ENCODE peak calls at places on chromosomes 13 and 19, in nine cellular contexts. One of them, this sample, is unnamed.
A peak's percentile ranks its signal among the peaks of the same experiment; 100 is the strongest.

GRCh38 chr13:19725320-19725719 is 57.4 kb downstream of the PSPC1 start:
- DNase-seq in cardiac muscle cell: no peak
- DNase-seq in body of pancreas: no peak
- DNase-seq in neural progenitor cell: no peak
- DNase-seq in esophagus squamous epithelium: no peak
- DNase-seq in endodermal cell: no peak
- DNase-seq in transverse colon: no peak
- DNase-seq in uterus: no peak
- DNase-seq in heart right ventricle: no peak
- DNase-seq in this sample: no peak

GRCh38 chr13:37954191-37954590 is 84.6 kb upstream of the TRPC4 start:
- DNase-seq in cardiac muscle cell: no peak
- DNase-seq in heart right ventricle: no peak
- DNase-seq in esophagus squamous epithelium: no peak
- DNase-seq in uterus: no peak
- DNase-seq in neural progenitor cell: no peak
- DNase-seq in body of pancreas: no peak
- DNase-seq in endodermal cell: no peak
- DNase-seq in transverse colon: no peak
- DNase-seq in this sample: no peak

GRCh38 chr13:110530839-110531499 is 30.6 kb downstream of the RAB20 start:
- DNase-seq in heart right ventricle: no peak
- DNase-seq in endodermal cell: no peak
- DNase-seq in uterus: no peak
- DNase-seq in cardiac muscle cell: no peak
- DNase-seq in body of pancreas: no peak
- DNase-seq in esophagus squamous epithelium: no peak
- DNase-seq in neural progenitor cell: no peak
- DNase-seq in transverse colon: no peak
- DNase-seq in this sample: no peak

GRCh38 chr19:29429021-29429420 is 96.8 kb upstream of the VSTM2B start:
- DNase-seq in endodermal cell: no peak
- DNase-seq in cardiac muscle cell: no peak
- DNase-seq in heart right ventricle: no peak
- DNase-seq in esophagus squamous epithelium: no peak
- DNase-seq in uterus: no peak
- DNase-seq in neural progenitor cell: no peak
- DNase-seq in transverse colon: no peak
- DNase-seq in body of pancreas: no peak
- DNase-seq in this sample: no peak

GRCh38 chr19:39550197-39550596 is 10.2 kb upstream of the EID2 start:
- DNase-seq in endodermal cell: no peak
- DNase-seq in transverse colon: no peak
- DNase-seq in uterus: no peak
- DNase-seq in esophagus squamous epithelium: no peak
- DNase-seq in cardiac muscle cell: no peak
- DNase-seq in body of pancreas: no peak
- DNase-seq in neural progenitor cell: no peak
- DNase-seq in heart right ventricle: no peak
- DNase-seq in this sample: no peak

GRCh38 chr13:26050568-26051230 is 1.1 kb downstream of the SHISA2 start:
- DNase-seq in uterus: no peak
- DNase-seq in neural progenitor cell: peak; percentile 77
- DNase-seq in transverse colon: no peak
- DNase-seq in body of pancreas: peak; percentile 12
- DNase-seq in endodermal cell: peak; percentile 89
- DNase-seq in heart right ventricle: no peak
- DNase-seq in cardiac muscle cell: peak; percentile 70
- DNase-seq in esophagus squamous epithelium: no peak
- DNase-seq in this sample: peak; percentile 42

GRCh38 chr13:113110048-113110851 is 4.7 kb downstream of the F7 start:
- DNase-seq in heart right ventricle: no peak
- DNase-seq in transverse colon: no peak
- DNase-seq in cardiac muscle cell: no peak
- DNase-seq in esophagus squamous epithelium: no peak
- DNase-seq in endodermal cell: peak; percentile 62
- DNase-seq in uterus: no peak
- DNase-seq in body of pancreas: peak; percentile 14
- DNase-seq in neural progenitor cell: no peak
- DNase-seq in this sample: no peak

GRCh38 chr13:107574517-107575215 is 640.7 kb downstream of the LIG4 start:
- DNase-seq in neural progenitor cell: no peak
- DNase-seq in transverse colon: no peak
- DNase-seq in body of pancreas: no peak
- DNase-seq in heart right ventricle: no peak
- DNase-seq in cardiac muscle cell: no peak
- DNase-seq in esophagus squamous epithelium: no peak
- DNase-seq in endodermal cell: no peak
- DNase-seq in uterus: no peak
- DNase-seq in this sample: no peak

GRCh38 chr13:44719857-44720671 is 143.9 kb upstream of the TSC22D1 start:
- DNase-seq in cardiac muscle cell: no peak
- DNase-seq in heart right ventricle: peak; percentile 28
- DNase-seq in body of pancreas: peak; percentile 25
- DNase-seq in esophagus squamous epithelium: no peak
- DNase-seq in endodermal cell: no peak
- DNase-seq in neural progenitor cell: no peak
- DNase-seq in uterus: no peak
- DNase-seq in transverse colon: no peak
- DNase-seq in this sample: no peak

GRCh38 chr13:96082640-96083039 is 7.3 kb upstream of the HS6ST3 start:
- DNase-seq in esophagus squamous epithelium: no peak
- DNase-seq in uterus: no peak
- DNase-seq in neural progenitor cell: no peak
- DNase-seq in body of pancreas: no peak
- DNase-seq in heart right ventricle: no peak
- DNase-seq in cardiac muscle cell: no peak
- DNase-seq in transverse colon: no peak
- DNase-seq in endodermal cell: no peak
- DNase-seq in this sample: no peak

GRCh38 chr13:23889598-23890224 is 511 bp upstream of the MIPEP start:
- DNase-seq in endodermal cell: no peak
- DNase-seq in body of pancreas: no peak
- DNase-seq in heart right ventricle: no peak
- DNase-seq in esophagus squamous epithelium: no peak
- DNase-seq in cardiac muscle cell: peak; percentile 3
- DNase-seq in uterus: no peak
- DNase-seq in neural progenitor cell: peak; percentile 46
- DNase-seq in transverse colon: no peak
- DNase-seq in this sample: no peak

GRCh38 chr13:80654638-80655249 is 313.8 kb upstream of the SPRY2 start:
- DNase-seq in heart right ventricle: no peak
- DNase-seq in body of pancreas: no peak
- DNase-seq in endodermal cell: peak; percentile 44
- DNase-seq in esophagus squamous epithelium: no peak
- DNase-seq in transverse colon: no peak
- DNase-seq in neural progenitor cell: no peak
- DNase-seq in cardiac muscle cell: no peak
- DNase-seq in uterus: no peak
- DNase-seq in this sample: no peak

GRCh38 chr19:46720516-46721239 is 3.8 kb upstream of the PRKD2 start:
- DNase-seq in neural progenitor cell: no peak
- DNase-seq in cardiac muscle cell: no peak
- DNase-seq in esophagus squamous epithelium: no peak
- DNase-seq in heart right ventricle: no peak
- DNase-seq in transverse colon: no peak
- DNase-seq in uterus: no peak
- DNase-seq in endodermal cell: no peak
- DNase-seq in body of pancreas: no peak
- DNase-seq in this sample: no peak

GRCh38 chr19:46717716-46718143 is 816 bp upstream of the PRKD2 start:
- DNase-seq in cardiac muscle cell: no peak
- DNase-seq in neural progenitor cell: no peak
- DNase-seq in esophagus squamous epithelium: no peak
- DNase-seq in heart right ventricle: no peak
- DNase-seq in transverse colon: no peak
- DNase-seq in body of pancreas: no peak
- DNase-seq in uterus: no peak
- DNase-seq in endodermal cell: no peak
- DNase-seq in this sample: no peak

GRCh38 chr19:46718157-46718933 is 1.4 kb upstream of the PRKD2 start:
- DNase-seq in transverse colon: peak; percentile 76
- DNase-seq in body of pancreas: peak; percentile 61
- DNase-seq in uterus: no peak
- DNase-seq in cardiac muscle cell: no peak
- DNase-seq in endodermal cell: peak; percentile 60
- DNase-seq in neural progenitor cell: peak; percentile 30
- DNase-seq in heart right ventricle: no peak
- DNase-seq in esophagus squamous epithelium: no peak
- DNase-seq in this sample: no peak

GRCh38 chr19:46719629-46720515 is 3.0 kb upstream of the PRKD2 start:
- DNase-seq in neural progenitor cell: no peak
- DNase-seq in endodermal cell: no peak
- DNase-seq in heart right ventricle: no peak
- DNase-seq in uterus: no peak
- DNase-seq in esophagus squamous epithelium: no peak
- DNase-seq in body of pancreas: no peak
- DNase-seq in cardiac muscle cell: no peak
- DNase-seq in transverse colon: no peak
- DNase-seq in this sample: no peak

GRCh38 chr19:46718934-46719551 is 2.1 kb upstream of the PRKD2 start:
- DNase-seq in transverse colon: no peak
- DNase-seq in endodermal cell: peak; percentile 39
- DNase-seq in esophagus squamous epithelium: no peak
- DNase-seq in heart right ventricle: no peak
- DNase-seq in neural progenitor cell: no peak
- DNase-seq in body of pancreas: no peak
- DNase-seq in uterus: no peak
- DNase-seq in cardiac muscle cell: no peak
- DNase-seq in this sample: no peak
- H3K4me1 ChIP-seq in transverse colon: peaks cover 20% of the 10 kb centered on the region
- H3K4me1 ChIP-seq in endodermal cell: no peaks in the 10 kb centered on the region
- H3K4me1 ChIP-seq in esophagus squamous epithelium: peaks cover 25% of the 10 kb centered on the region
- H3K4me1 ChIP-seq in heart right ventricle: peaks cover 37% of the 10 kb centered on the region
- H3K4me1 ChIP-seq in neural progenitor cell: peaks cover 12% of the 10 kb centered on the region
- H3K4me1 ChIP-seq in body of pancreas: peaks cover 30% of the 10 kb centered on the region
- H3K4me1 ChIP-seq in uterus: peaks cover 9% of the 10 kb centered on the region
- H3K4me1 ChIP-seq in cardiac muscle cell: peaks cover 12% of the 10 kb centered on the region
- H3K4me1 ChIP-seq in this sample: peaks cover 15% of the 10 kb centered on the region

GRCh38 chr13:52399708-52400107 is 6.3 kb downstream of the THSD1 start:
- DNase-seq in cardiac muscle cell: no peak
- DNase-seq in transverse colon: no peak
- DNase-seq in esophagus squamous epithelium: no peak
- DNase-seq in endodermal cell: no peak
- DNase-seq in heart right ventricle: no peak
- DNase-seq in neural progenitor cell: no peak
- DNase-seq in uterus: no peak
- DNase-seq in body of pancreas: no peak
- DNase-seq in this sample: no peak

GRCh38 chr13:52393572-52394357 is 12.2 kb downstream of the THSD1 start:
- DNase-seq in transverse colon: no peak
- DNase-seq in cardiac muscle cell: no peak
- DNase-seq in esophagus squamous epithelium: no peak
- DNase-seq in heart right ventricle: no peak
- DNase-seq in body of pancreas: no peak
- DNase-seq in uterus: no peak
- DNase-seq in endodermal cell: no peak
- DNase-seq in neural progenitor cell: no peak
- DNase-seq in this sample: no peak

GRCh38 chr13:52399037-52399436 is 6.9 kb downstream of the THSD1 start:
- DNase-seq in neural progenitor cell: no peak
- DNase-seq in endodermal cell: no peak
- DNase-seq in body of pancreas: no peak
- DNase-seq in transverse colon: no peak
- DNase-seq in uterus: no peak
- DNase-seq in cardiac muscle cell: no peak
- DNase-seq in esophagus squamous epithelium: no peak
- DNase-seq in heart right ventricle: no peak
- DNase-seq in this sample: no peak

GRCh38 chr13:52395704-52396103 is 10.3 kb downstream of the THSD1 start:
- DNase-seq in neural progenitor cell: no peak
- DNase-seq in cardiac muscle cell: no peak
- DNase-seq in transverse colon: no peak
- DNase-seq in heart right ventricle: no peak
- DNase-seq in body of pancreas: no peak
- DNase-seq in uterus: no peak
- DNase-seq in esophagus squamous epithelium: no peak
- DNase-seq in endodermal cell: no peak
- DNase-seq in this sample: no peak
- TF ChIP-seq CTCF in neural progenitor cell: no peak
- TF ChIP-seq CTCF in cardiac muscle cell: no peak
- TF ChIP-seq CTCF in transverse colon: no peak
- TF ChIP-seq CTCF in heart right ventricle: no peak
- TF ChIP-seq CTCF in body of pancreas: no peak
- TF ChIP-seq CTCF in uterus: no peak
- TF ChIP-seq CTCF in esophagus squamous epithelium: no peak
- TF ChIP-seq CTCF in endodermal cell: no peak
- TF ChIP-seq CTCF in this sample: no peak

GRCh38 chr19:46132508-46133100 is 8.1 kb upstream of the IGFL3 start:
- DNase-seq in neural progenitor cell: no peak
- DNase-seq in body of pancreas: no peak
- DNase-seq in transverse colon: no peak
- DNase-seq in esophagus squamous epithelium: no peak
- DNase-seq in heart right ventricle: no peak
- DNase-seq in endodermal cell: no peak
- DNase-seq in cardiac muscle cell: no peak
- DNase-seq in uterus: no peak
- DNase-seq in this sample: no peak
- H3K27ac ChIP-seq in neural progenitor cell: peak overlapping the region; percentile 96
- H3K27ac ChIP-seq in body of pancreas: peak overlapping the region; percentile 39
- H3K27ac ChIP-seq in transverse colon: peak overlapping the region; percentile 49
- H3K27ac ChIP-seq in esophagus squamous epithelium: peak overlapping the region; percentile 56
- H3K27ac ChIP-seq in heart right ventricle: no peak overlapping the region
- H3K27ac ChIP-seq in endodermal cell: peak overlapping the region; percentile 93
- H3K27ac ChIP-seq in cardiac muscle cell: peak overlapping the region; percentile 99
- H3K27ac ChIP-seq in uterus: peak overlapping the region; percentile 90
- H3K27ac ChIP-seq in this sample: no peak overlapping the region

GRCh38 chr19:49565261-49565660 is 15.1 kb downstream of the NOSIP start:
- DNase-seq in transverse colon: peak; percentile 82
- DNase-seq in endodermal cell: no peak
- DNase-seq in heart right ventricle: peak; percentile 70
- DNase-seq in body of pancreas: peak; percentile 64
- DNase-seq in esophagus squamous epithelium: no peak
- DNase-seq in cardiac muscle cell: peak; percentile 70
- DNase-seq in uterus: no peak
- DNase-seq in neural progenitor cell: no peak
- DNase-seq in this sample: no peak

GRCh38 chr19:49570138-49570856 is 10.1 kb downstream of the NOSIP start:
- DNase-seq in heart right ventricle: peak; percentile 74
- DNase-seq in uterus: peak; percentile 43
- DNase-seq in esophagus squamous epithelium: no peak
- DNase-seq in neural progenitor cell: peak; percentile 91
- DNase-seq in endodermal cell: peak; percentile 86
- DNase-seq in transverse colon: peak; percentile 73
- DNase-seq in cardiac muscle cell: peak; percentile 91
- DNase-seq in body of pancreas: peak; percentile 75
- DNase-seq in this sample: no peak

GRCh38 chr19:49567722-49568454 is 12.5 kb downstream of the NOSIP start:
- DNase-seq in esophagus squamous epithelium: no peak
- DNase-seq in heart right ventricle: no peak
- DNase-seq in neural progenitor cell: no peak
- DNase-seq in endodermal cell: no peak
- DNase-seq in cardiac muscle cell: no peak
- DNase-seq in uterus: no peak
- DNase-seq in body of pancreas: no peak
- DNase-seq in transverse colon: peak; percentile 57
- DNase-seq in this sample: no peak

GRCh38 chr19:49564616-49565045 is 15.7 kb downstream of the NOSIP start:
- DNase-seq in transverse colon: peak; percentile 54
- DNase-seq in esophagus squamous epithelium: no peak
- DNase-seq in endodermal cell: no peak
- DNase-seq in heart right ventricle: no peak
- DNase-seq in cardiac muscle cell: no peak
- DNase-seq in neural progenitor cell: no peak
- DNase-seq in uterus: no peak
- DNase-seq in body of pancreas: no peak
- DNase-seq in this sample: no peak

GRCh38 chr19:49566302-49566701 is 14.1 kb downstream of the NOSIP start:
- DNase-seq in neural progenitor cell: no peak
- DNase-seq in esophagus squamous epithelium: no peak
- DNase-seq in cardiac muscle cell: no peak
- DNase-seq in heart right ventricle: no peak
- DNase-seq in body of pancreas: no peak
- DNase-seq in endodermal cell: no peak
- DNase-seq in uterus: no peak
- DNase-seq in transverse colon: no peak
- DNase-seq in this sample: no peak
- H3K4me1 ChIP-seq in neural progenitor cell: no peaks in the 10 kb centered on the region
- H3K4me1 ChIP-seq in esophagus squamous epithelium: peaks cover 19% of the 10 kb centered on the region
- H3K4me1 ChIP-seq in cardiac muscle cell: peaks cover 10% of the 10 kb centered on the region
- H3K4me1 ChIP-seq in heart right ventricle: peaks cover 44% of the 10 kb centered on the region
- H3K4me1 ChIP-seq in body of pancreas: peaks cover 81% of the 10 kb centered on the region
- H3K4me1 ChIP-seq in endodermal cell: no peaks in the 10 kb centered on the region
- H3K4me1 ChIP-seq in uterus: peaks cover 10% of the 10 kb centered on the region
- H3K4me1 ChIP-seq in transverse colon: peaks cover 20% of the 10 kb centered on the region
- H3K4me1 ChIP-seq in this sample: peaks cover 61% of the 10 kb centered on the region